ENCODE peak calls at places on chromosomes 2 and 18, in seven cellular contexts. I is left ventricle myocardium inferior, R is breast epithelium, V is foreskin keratinocyte, A is cardiac muscle cell, D is thoracic aorta, L is left lung. T is an unnamed sample.

GRCh38 chr2:55391155-55391554 is 28.5 kb downstream of the CCDC88A start:
- DNase-seq in I (no peak), R (no peak), V (no peak), A (no peak), D (no peak), L (no peak), T (no peak)

GRCh38 chr18:75679347-75679746 is 251.8 kb upstream of the SMIM21 start:
- DNase-seq in I (peak; percentile 77), R (no peak), V (no peak), A (peak; percentile 60), D (no peak), L (no peak), T (no peak)

GRCh38 chr2:197606180-197606579 is 69.2 kb downstream of the RFTN2 start:
- DNase-seq in I (no peak), R (no peak), V (no peak), A (no peak), D (no peak), L (no peak), T (no peak)

GRCh38 chr2:109372171-109372568 is 241.6 kb downstream of the SEPTIN10 start:
- DNase-seq in I (no peak), R (no peak), V (no peak), A (no peak), D (no peak), L (no peak), T (no peak)

GRCh38 chr18:48165104-48165866 is 234.8 kb upstream of the SMAD2 start:
- DNase-seq in I (no peak), R (no peak), V (no peak), A (no peak), D (no peak), L (no peak), T (no peak)

GRCh38 chr2:228446732-228447131 is 265.2 kb upstream of the SPHKAP start:
- DNase-seq in I (no peak), R (no peak), V (no peak), A (no peak), D (no peak), L (no peak), T (no peak)

GRCh38 chr2:222561817-222562424 is 94.0 kb downstream of the FARSB start:
- DNase-seq in I (no peak), R (no peak), V (no peak), A (peak; percentile 82), D (no peak), L (no peak), T (no peak)

GRCh38 chr2:219531639-219532377 is 11.8 kb downstream of the CHPF start:
- DNase-seq in I (no peak), R (no peak), V (no peak), A (no peak), D (no peak), L (no peak), T (no peak)

GRCh38 chr2:168035458-168035857 is 211.9 kb downstream of the STK39 start:
- DNase-seq in I (no peak), R (no peak), V (no peak), A (no peak), D (no peak), L (no peak), T (no peak)

GRCh38 chr2:205405752-205406151 is 276.5 kb upstream of the NRP2 start:
- DNase-seq in I (no peak), R (no peak), V (peak; percentile 60), A (peak; percentile 87), D (no peak), L (no peak), T (no peak)

GRCh38 chr2:47784349-47784851 is 1.5 kb downstream of the MSH6 start:
- DNase-seq in I (no peak), R (no peak), V (no peak), A (peak; percentile 32), D (no peak), L (no peak), T (no peak)

GRCh38 chr2:118120001-118120400 is 31.7 kb downstream of the INSIG2 start:
- DNase-seq in I (no peak), R (no peak), V (no peak), A (no peak), D (no peak), L (no peak), T (no peak)

GRCh38 chr2:64141711-64142405 is 2.4 kb downstream of the PELI1 start:
- DNase-seq in I (no peak), R (no peak), V (no peak), A (peak; percentile 54), D (no peak), L (no peak), T (no peak)

GRCh38 chr2:171957061-171957460 is 34.8 kb downstream of the HAT1 start:
- DNase-seq in I (no peak), R (no peak), V (no peak), A (peak; percentile 3), D (no peak), L (no peak), T (no peak)

GRCh38 chr2:2291500-2292260 is 39.4 kb downstream of the MYT1L start:
- DNase-seq in I (peak; percentile 25), R (no peak), V (no peak), A (no peak), D (no peak), L (no peak), T (no peak)

GRCh38 chr2:39851691-39852110 is 72.6 kb upstream of the THUMPD2 start:
- DNase-seq in I (no peak), R (no peak), V (no peak), A (peak; percentile 57), D (no peak), L (no peak), T (no peak)

GRCh38 chr2:27442282-27442980 is at the start of gene KRTCAP3:
- DNase-seq in I (no peak), R (peak; percentile 72), V (no peak), A (no peak), D (no peak), L (peak; percentile 62), T (peak; percentile 79)

GRCh38 chr18:33270297-33270696 is 170.2 kb downstream of the CCDC178 start:
- DNase-seq in I (no peak), R (no peak), V (no peak), A (no peak), D (no peak), L (no peak), T (no peak)

GRCh38 chr2:45715601-45716379 is 64.3 kb downstream of the PRKCE start:
- DNase-seq in I (no peak), R (no peak), V (no peak), A (no peak), D (no peak), L (no peak), T (no peak)

GRCh38 chr2:6780765-6781274 is 84.9 kb downstream of the CMPK2 start:
- DNase-seq in I (peak; percentile 55), R (no peak), V (no peak), A (peak; percentile 18), D (no peak), L (peak; percentile 69), T (peak; percentile 70)

GRCh38 chr2:38239452-38239851 is 137.6 kb downstream of the ATL2 start:
- DNase-seq in I (no peak), R (no peak), V (peak; percentile 81), A (no peak), D (no peak), L (no peak), T (no peak)

GRCh38 chr2:240597419-240598181 is 11.1 kb downstream of the CAPN10 start:
- DNase-seq in I (no peak), R (no peak), V (no peak), A (no peak), D (no peak), L (peak; percentile 23), T (peak; percentile 35)

GRCh38 chr2:63500398-63500797 is 87.9 kb downstream of the WDPCP start:
- DNase-seq in I (no peak), R (no peak), V (peak; percentile 17), A (no peak), D (no peak), L (no peak), T (no peak)

GRCh38 chr2:76985387-76986136 is 536.6 kb downstream of the LRRTM4 start:
- DNase-seq in I (no peak), R (no peak), V (no peak), A (no peak), D (no peak), L (no peak), T (no peak)

GRCh38 chr2:76867854-76868253 is 654.3 kb downstream of the LRRTM4 start:
- DNase-seq in I (no peak), R (no peak), V (peak; percentile 5), A (peak; percentile 75), D (no peak), L (no peak), T (no peak)

GRCh38 chr2:3233877-3234276 is 143.7 kb downstream of the EIPR1 start:
- DNase-seq in I (no peak), R (peak; percentile 59), V (no peak), A (no peak), D (no peak), L (no peak), T (no peak)

GRCh38 chr2:144464730-144465129 is 55.2 kb downstream of the ZEB2 start:
- DNase-seq in I (no peak), R (no peak), V (no peak), A (no peak), D (no peak), L (no peak), T (no peak)

GRCh38 chr2:208254118-208254870 is 577 bp downstream of the IDH1 start:
- DNase-seq in I (peak; percentile 86), R (peak; percentile 75), V (peak; percentile 50), A (peak; percentile 83), D (peak; percentile 14), L (peak; percentile 85), T (peak; percentile 89)

GRCh38 chr2:19125876-19126275 is 232.5 kb downstream of the OSR1 start:
- DNase-seq in I (no peak), R (no peak), V (no peak), A (no peak), D (no peak), L (no peak), T (no peak)

GRCh38 chr18:69367104-69367503 is 33.6 kb upstream of the DOK6 start:
- DNase-seq in I (no peak), R (no peak), V (no peak), A (no peak), D (no peak), L (no peak), T (no peak)
- H3K4me1 ChIP-seq in I (no peaks in the 10 kb centered on the region), R (no peaks in the 10 kb centered on the region), V (no peaks in the 10 kb centered on the region), A (peaks cover 14% of the 10 kb centered on the region), D (no peaks in the 10 kb centered on the region), L (no peaks in the 10 kb centered on the region), T (no peaks in the 10 kb centered on the region)

GRCh38 chr2:176491172-176491904 is 222.1 kb downstream of the MTX2 start:
- DNase-seq in I (peak; percentile 78), R (no peak), V (peak; percentile 99), A (peak; percentile 98), D (no peak), L (peak; percentile 47), T (no peak)
- TF ChIP-seq CTCF in I (no peak), R (no peak), V (no peak), A (no peak), D (no peak), L (no peak), T (no peak)

DNA sequence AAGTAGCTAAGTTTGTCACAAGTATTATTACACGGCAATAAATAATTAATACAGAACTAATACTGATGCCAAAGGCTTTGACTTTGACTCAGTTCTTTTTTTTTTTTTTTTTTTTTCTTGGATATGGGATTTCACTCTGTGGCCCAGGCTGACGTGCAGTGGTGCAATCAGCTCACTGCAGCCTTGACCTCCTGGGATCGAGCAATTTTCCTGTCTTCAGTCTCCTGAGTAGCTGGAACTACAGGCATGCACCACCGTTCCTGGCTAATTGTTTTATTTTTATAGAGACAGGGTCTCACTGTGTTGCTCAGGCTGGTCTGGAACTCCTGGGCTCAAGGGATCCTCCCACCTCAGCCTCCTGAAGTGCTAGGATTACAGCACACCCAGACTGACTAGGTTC is 284.5 kb downstream of the SS18 start:
- DNase-seq in I (no peak), R (no peak), V (no peak), A (no peak), D (no peak), L (no peak), T (no peak)
- H3K4me1 ChIP-seq in I (no peaks in the 10 kb centered on the region), R (no peaks in the 10 kb centered on the region), V (no peaks in the 10 kb centered on the region), A (no peaks in the 10 kb centered on the region), D (no peaks in the 10 kb centered on the region), L (no peaks in the 10 kb centered on the region), T (no peaks in the 10 kb centered on the region)

GRCh38 chr2:54279385-54279784 is 23.4 kb upstream of the TSPYL6 start:
- DNase-seq in I (no peak), R (no peak), V (no peak), A (no peak), D (no peak), L (no peak), T (no peak)
- TF ChIP-seq CTCF in I (peak; percentile 36), R (no peak), V (no peak), A (peak; percentile 21), D (no peak), L (no peak), T (no peak)